ENCODE peak calls at places on chromosomes 1 and 21, in seven cellular contexts. B, R, Y, E, X, J and O are unnamed samples.

GRCh38 chr1:70143052-70143659 is 62.2 kb downstream of the LRRC40 start:
- DNase-seq in Y (no peak), R (no peak), B (peak), E (no peak), X (no peak), J (no peak), O (no peak)

GRCh38 chr1:157580179-157580827 is 17.6 kb downstream of the FCRL4 start:
- DNase-seq in Y (peak), R (peak), B (peak), E (peak), X (peak), J (no peak), O (peak)

GRCh38 chr21:14600569-14601308 is 54.6 kb upstream of the SAMSN1 start:
- DNase-seq in X (no peak), J (no peak), E (no peak), B (peak), R (no peak), Y (no peak), O (no peak)

GRCh38 chr1:74502432-74502831 is 10.0 kb downstream of the LRRC53 start:
- DNase-seq in Y (peak), E (no peak), R (peak), J (no peak), B (peak), X (no peak), O (peak)

GRCh38 chr21:40687625-40688024 is 159.3 kb downstream of the DSCAM start:
- DNase-seq in E (no peak), J (no peak), X (no peak), R (no peak), B (no peak), Y (no peak), O (no peak)

GRCh38 chr1:243287652-243288051 is 31.8 kb downstream of the SDCCAG8 start:
- DNase-seq in J (no peak), R (peak), B (peak), Y (no peak), X (no peak), E (no peak), O (no peak)

GRCh38 chr1:89260575-89261275 is 11.9 kb downstream of the GBP5 start:
- DNase-seq in B (peak), J (no peak), E (no peak), Y (peak), R (no peak), X (no peak), O (no peak)

GRCh38 chr1:184433928-184434502 is 47.2 kb downstream of the C1orf21 start:
- DNase-seq in E (no peak), J (no peak), R (no peak), X (no peak), B (no peak), Y (no peak), O (no peak)

GRCh38 chr1:114379987-114380386 is 131.0 kb downstream of the TRIM33 start:
- DNase-seq in J (no peak), Y (no peak), X (no peak), R (no peak), B (no peak), E (no peak), O (peak)

GRCh38 chr1:222196736-222197135 is 351.2 kb downstream of the HHIPL2 start:
- DNase-seq in E (no peak), J (no peak), B (no peak), Y (no peak), X (no peak), R (no peak), O (no peak)
- H3K4me3 ChIP-seq in E (no peak), J (no peak), B (no peak), Y (no peak), X (no peak), R (no peak), O (no peak)

DNA sequence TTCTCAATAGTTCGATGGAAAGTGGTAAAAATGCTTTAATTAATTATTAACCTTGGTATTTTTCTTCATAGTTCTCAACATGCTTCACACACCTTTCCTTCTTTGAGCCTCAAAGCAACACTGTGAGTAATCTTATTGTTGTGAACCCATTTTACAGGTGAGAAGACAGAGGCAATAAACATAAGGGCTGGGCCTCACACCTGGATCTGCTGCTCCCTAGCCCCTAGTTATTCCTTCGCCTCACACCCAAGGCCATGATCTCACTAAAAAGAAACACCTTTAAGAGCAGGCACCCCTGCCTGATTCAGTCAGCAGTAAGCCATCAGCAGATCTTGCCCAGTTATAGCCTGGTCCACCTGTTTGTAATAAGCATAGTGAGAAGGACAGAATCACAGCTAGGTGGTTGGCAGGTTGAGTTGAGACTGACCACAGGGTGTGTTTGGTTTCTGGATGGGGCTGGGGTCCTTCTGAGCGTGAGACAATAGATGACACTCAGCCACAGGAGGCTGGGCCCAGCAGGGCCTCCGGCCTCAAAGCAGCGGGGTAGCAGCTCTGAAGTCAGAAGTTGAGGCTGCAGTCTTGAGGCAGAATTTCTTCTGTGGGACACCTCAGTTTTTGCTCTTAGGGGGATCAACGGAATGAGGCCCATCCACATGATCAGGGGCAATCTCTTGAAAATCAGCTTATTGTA is 203.9 kb downstream of the RHOU start:
- DNase-seq in Y (no peak), X (no peak), J (no peak), R (no peak), E (no peak), B (no peak), O (no peak)
- H3K4me3 ChIP-seq in Y (no peak), X (no peak), J (no peak), R (no peak), E (no peak), B (no peak), O (no peak)

GRCh38 chr1:154403300-154403943 is 1.7 kb upstream of the IL6R start:
- DNase-seq in X (peak), Y (no peak), J (no peak), B (no peak), E (no peak), R (no peak), O (peak)
- H3K4me3 ChIP-seq in X (no peak), Y (no peak), J (no peak), B (no peak), E (no peak), R (no peak), O (no peak)

DNA sequence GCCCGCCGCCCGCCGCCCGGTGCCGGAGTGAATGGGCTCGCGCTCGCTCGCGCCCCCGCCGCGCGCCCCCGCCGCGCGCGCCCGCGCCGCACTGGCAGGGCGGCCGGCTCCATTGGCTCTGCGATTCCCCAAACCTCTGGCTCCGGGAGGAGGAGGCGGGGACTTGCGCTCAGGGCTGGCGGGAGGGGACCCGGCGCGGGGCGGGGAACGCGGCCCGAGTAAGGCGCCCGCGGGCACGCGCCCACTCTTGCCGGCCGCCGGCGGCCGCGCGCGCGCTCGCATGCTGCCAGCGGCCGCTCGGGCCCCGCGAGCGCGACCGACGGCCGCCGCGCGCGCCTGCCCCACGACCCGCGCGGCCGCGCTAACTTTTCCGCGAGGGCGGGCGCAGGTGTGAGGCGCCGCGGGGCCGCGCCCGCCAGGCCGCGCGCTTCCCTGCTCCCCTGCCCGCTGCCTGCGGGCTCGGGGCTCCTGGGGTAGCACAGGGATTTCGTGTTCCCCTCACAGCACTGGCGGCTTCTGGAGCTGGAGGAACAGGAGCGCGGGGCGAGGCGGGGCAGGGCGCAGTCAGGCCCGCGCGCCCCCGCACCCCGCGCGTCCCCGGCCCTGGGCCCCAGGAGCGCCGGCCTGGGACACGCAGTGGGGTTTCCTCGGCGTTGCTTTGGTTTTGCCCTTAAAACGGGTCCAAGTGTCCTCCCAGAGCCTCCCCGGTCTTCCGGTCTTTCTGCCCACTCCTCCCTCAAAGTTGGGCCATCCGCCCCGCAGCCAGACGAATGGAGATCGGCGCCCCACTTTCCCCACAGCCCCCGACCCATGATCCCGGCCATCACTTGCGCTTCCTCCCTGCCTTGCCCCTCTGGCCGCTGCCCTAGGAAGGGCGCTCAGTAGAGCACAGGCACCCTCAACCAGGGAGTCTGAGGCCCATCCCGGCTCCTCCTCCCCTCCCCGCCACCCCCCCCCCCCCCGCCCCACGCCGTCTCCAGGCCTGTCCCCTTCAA is 101.5 kb downstream of the CASZ1 start:
- DNase-seq in J (peak), R (no peak), Y (peak), B (peak), E (peak), X (peak), O (peak)
- H3K4me3 ChIP-seq in J (peak), R (peak), Y (peak), B (peak), E (no peak), X (peak), O (peak)

GRCh38 chr1:39170731-39171375 is 33.6 kb upstream of the MACF1 start:
- DNase-seq in X (no peak), B (no peak), R (no peak), Y (peak), J (no peak), E (peak), O (no peak)

GRCh38 chr1:39167632-39168209 is 36.8 kb upstream of the MACF1 start:
- DNase-seq in X (no peak), J (no peak), E (no peak), Y (no peak), B (peak), R (no peak), O (no peak)

GRCh38 chr1:39165488-39165887 is 39.0 kb upstream of the MACF1 start:
- DNase-seq in Y (no peak), B (no peak), J (no peak), R (no peak), E (no peak), X (no peak), O (no peak)

GRCh38 chr1:39165049-39165448 is 39.4 kb upstream of the MACF1 start:
- DNase-seq in X (no peak), R (no peak), Y (peak), E (no peak), J (no peak), B (peak), O (no peak)

GRCh38 chr1:39168301-39169080 is 36.0 kb upstream of the MACF1 start:
- DNase-seq in X (no peak), E (no peak), B (no peak), J (no peak), R (no peak), Y (no peak), O (no peak)
- H3K4me3 ChIP-seq in X (no peak), E (no peak), B (no peak), J (no peak), R (no peak), Y (no peak), O (no peak)

GRCh38 chr1:36392836-36393235 is 4.9 kb downstream of the LSM10 start:
- DNase-seq in B (no peak), E (no peak), X (no peak), J (no peak), Y (no peak), R (no peak), O (no peak)

GRCh38 chr1:36389960-36390359 is 4.2 kb upstream of the STK40 start:
- DNase-seq in X (no peak), B (no peak), E (no peak), R (no peak), Y (no peak), J (no peak), O (no peak)

GRCh38 chr1:36391271-36391670 is 5.5 kb upstream of the STK40 start:
- DNase-seq in X (no peak), J (no peak), R (no peak), Y (no peak), B (no peak), E (no peak), O (no peak)

GRCh38 chr1:36387141-36387949 is 1.6 kb upstream of the STK40 start:
- DNase-seq in R (no peak), E (no peak), X (no peak), B (peak), Y (no peak), J (no peak), O (no peak)

GRCh38 chr1:36390411-36390810 is 4.7 kb upstream of the STK40 start:
- DNase-seq in B (no peak), R (no peak), J (no peak), E (no peak), Y (no peak), X (no peak), O (no peak)
- H3K4me3 ChIP-seq in B (no peak), R (no peak), J (no peak), E (no peak), Y (no peak), X (no peak), O (no peak)

GRCh38 chr1:9907441-9907840 is 2.6 kb downstream of the CTNNBIP1 start:
- DNase-seq in E (no peak), X (no peak), R (no peak), Y (no peak), B (no peak), J (no peak), O (peak)

GRCh38 chr1:9909222-9910046 is 635 bp downstream of the CTNNBIP1 start:
- DNase-seq in R (no peak), J (peak), B (peak), E (peak), Y (no peak), X (peak), O (no peak)

GRCh38 chr1:9910425-9911178 is 533 bp upstream of the CTNNBIP1 start:
- DNase-seq in R (peak), B (peak), X (peak), J (peak), E (peak), Y (peak), O (peak)

GRCh38 chr1:9910080-9910424 is at the start of gene CTNNBIP1:
- DNase-seq in R (no peak), E (no peak), X (no peak), Y (no peak), J (no peak), B (no peak), O (no peak)

GRCh38 chr1:9908846-9909221 is 1.2 kb downstream of the CTNNBIP1 start:
- DNase-seq in R (no peak), Y (no peak), J (no peak), X (no peak), E (no peak), B (no peak), O (no peak)
- H3K4me3 ChIP-seq in R (peak), Y (peak), J (peak), X (peak), E (peak), B (peak), O (peak)